ENCODE peak calls at places on chromosomes 3 and 15, in eight cellular contexts. Y is left lung, N is HL-60, P is activated B cell treated with CpG ODN at 0.5 μM for 24 hours, O is astrocyte of the spinal cord, H is adrenal gland, E is IMR-90, C is heart right ventricle. U is an unnamed sample.

GRCh38 chr3:55615694-55616310 is 128.7 kb upstream of the WNT5A start:
- DNase-seq in H (no peak), N (no peak), O (no peak), Y (no peak), C (no peak), P (no peak), E (no peak), U (no peak)

GRCh38 chr3:108524547-108524946 is 14.2 kb upstream of the MYH15 start:
- DNase-seq in E (peak; percentile 10), Y (no peak), N (peak; percentile 1), P (no peak), O (peak; percentile 37), H (no peak), C (no peak), U (no peak)

GRCh38 chr15:100703032-100703578 is 100.7 kb downstream of the ASB7 start:
- DNase-seq in N (peak; percentile 4), P (no peak), C (no peak), E (peak; percentile 93), H (no peak), Y (no peak), O (peak; percentile 91), U (no peak)

GRCh38 chr15:39583586-39584265 is 2.8 kb downstream of the THBS1 start:
- DNase-seq in C (no peak), P (no peak), O (peak; percentile 34), H (peak; percentile 34), N (no peak), Y (no peak), E (peak; percentile 73), U (no peak)

GRCh38 chr15:35013370-35013769 is 25.3 kb upstream of the ZNF770 start:
- DNase-seq in H (no peak), P (no peak), Y (no peak), N (no peak), C (no peak), O (no peak), E (peak; percentile 39), U (no peak)

GRCh38 chr15:31298707-31299172 is 27.9 kb upstream of the KLF13 start:
- DNase-seq in H (no peak), P (no peak), O (no peak), Y (peak; percentile 67), E (no peak), N (no peak), C (no peak), U (no peak)

GRCh38 chr15:72042054-72042453 is 75.9 kb downstream of the MYO9A start:
- DNase-seq in P (no peak), O (no peak), C (no peak), E (no peak), H (no peak), N (no peak), Y (no peak), U (no peak)

GRCh38 chr3:27990837-27991236 is 250.6 kb upstream of the CMC1 start:
- DNase-seq in Y (no peak), P (no peak), N (no peak), E (no peak), O (no peak), C (no peak), H (no peak), U (no peak)

GRCh38 chr15:20106026-20106425 is 435.6 kb downstream of the GOLGA6L6 start:
- DNase-seq in Y (peak; percentile 87), N (no peak), E (no peak), P (no peak), H (peak; percentile 24), O (no peak), C (peak; percentile 29), U (no peak)

GRCh38 chr3:14820156-14820555 is 1.4 kb downstream of the FGD5 start:
- DNase-seq in P (no peak), E (no peak), N (no peak), Y (no peak), O (no peak), C (no peak), H (no peak), U (no peak)

GRCh38 chr3:40096561-40097506 is 212.7 kb upstream of the EIF1B start:
- DNase-seq in P (no peak), C (no peak), E (no peak), H (no peak), O (peak; percentile 23), Y (no peak), N (no peak), U (no peak)

GRCh38 chr3:122926322-122926721 is 101.2 kb downstream of the SEMA5B start:
- DNase-seq in H (no peak), C (no peak), O (no peak), N (no peak), P (no peak), Y (no peak), E (no peak), U (no peak)

GRCh38 chr15:38508647-38509046 is 54.7 kb downstream of the FAM98B start:
- DNase-seq in Y (no peak), N (no peak), E (no peak), C (no peak), O (no peak), H (no peak), P (no peak), U (no peak)

GRCh38 chr3:16391936-16392536 is 121.5 kb downstream of the RFTN1 start:
- DNase-seq in E (no peak), Y (no peak), O (no peak), C (no peak), P (no peak), N (no peak), H (no peak), U (no peak)

GRCh38 chr15:45795487-45796069 is 160.7 kb downstream of the SQOR start:
- DNase-seq in E (peak; percentile 24), Y (no peak), N (peak; percentile 20), H (no peak), O (peak; percentile 10), P (no peak), C (no peak), U (no peak)

GRCh38 chr15:34223904-34224596 is 766 bp upstream of the EMC4 start:
- DNase-seq in H (no peak), N (peak; percentile 21), Y (no peak), P (no peak), C (no peak), E (peak; percentile 13), O (no peak), U (no peak)

GRCh38 chr15:71680079-71680461 is 130.3 kb upstream of the NR2E3 start:
- DNase-seq in Y (no peak), O (no peak), H (no peak), C (no peak), E (no peak), N (no peak), P (no peak), U (no peak)

GRCh38 chr3:113557374-113557773 is 25.0 kb downstream of the SIDT1 start:
- DNase-seq in H (no peak), Y (no peak), E (peak; percentile 21), C (no peak), N (no peak), O (peak; percentile 23), P (no peak), U (no peak)

DNA sequence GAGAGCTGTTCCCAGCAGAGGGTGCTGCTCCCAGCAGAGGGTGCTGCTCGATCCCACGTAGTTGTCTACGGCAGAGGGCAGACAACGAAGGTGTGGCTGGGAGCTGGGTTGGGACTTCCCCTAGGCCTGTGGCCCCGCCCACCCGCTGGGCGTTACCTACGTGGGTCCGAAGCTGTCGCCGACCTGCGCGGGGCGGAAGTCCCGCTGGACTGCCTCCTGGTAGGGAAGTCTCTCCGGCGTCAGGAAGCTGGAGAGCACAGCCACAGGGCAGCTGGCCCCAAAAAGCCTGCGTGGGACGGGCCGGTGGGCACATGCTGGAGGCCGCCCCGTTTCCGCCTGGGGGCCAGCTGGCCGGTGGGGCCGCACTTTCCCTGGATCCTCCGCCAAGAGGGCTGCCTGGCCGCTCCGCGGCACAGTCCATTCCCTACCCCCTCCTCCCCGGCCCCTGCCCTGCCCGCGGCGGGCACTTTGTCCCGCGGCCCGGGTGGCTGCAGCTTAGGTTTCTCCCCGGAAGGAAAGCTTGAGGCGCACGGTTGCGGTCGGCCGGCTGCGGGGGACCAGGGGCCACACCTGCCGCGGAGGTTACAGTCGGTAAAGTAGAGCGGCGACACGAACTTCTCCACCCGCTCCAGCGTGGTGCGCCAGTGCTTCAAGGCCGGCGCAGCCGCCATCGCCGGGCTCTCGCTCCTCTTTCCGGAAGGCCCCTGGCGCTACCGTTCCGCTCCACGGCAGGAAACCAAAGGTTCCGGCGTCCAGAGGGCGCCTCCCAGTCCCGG is at the start of gene MAN2C1:
- DNase-seq in H (peak; percentile 97), P (peak; percentile 92), Y (peak; percentile 99), E (peak; percentile 94), N (peak; percentile 98), O (peak; percentile 96), C (peak; percentile 94), U (peak; percentile 85)
- TF ChIP-seq CTCF in H (peak; percentile 74), P (no peak), Y (peak; percentile 52), E (peak; percentile 78), N (peak; percentile 71), O (peak; percentile 91), C (peak; percentile 93), U (peak; percentile 14)

GRCh38 chr3:49563040-49563578 is 8.8 kb downstream of the BSN start:
- DNase-seq in E (no peak), N (no peak), C (no peak), O (no peak), P (no peak), H (no peak), Y (peak; percentile 62), U (no peak)
- TF ChIP-seq CTCF in E (no peak), N (no peak), C (no peak), O (no peak), P (no peak), H (no peak), Y (no peak), U (no peak)

DNA sequence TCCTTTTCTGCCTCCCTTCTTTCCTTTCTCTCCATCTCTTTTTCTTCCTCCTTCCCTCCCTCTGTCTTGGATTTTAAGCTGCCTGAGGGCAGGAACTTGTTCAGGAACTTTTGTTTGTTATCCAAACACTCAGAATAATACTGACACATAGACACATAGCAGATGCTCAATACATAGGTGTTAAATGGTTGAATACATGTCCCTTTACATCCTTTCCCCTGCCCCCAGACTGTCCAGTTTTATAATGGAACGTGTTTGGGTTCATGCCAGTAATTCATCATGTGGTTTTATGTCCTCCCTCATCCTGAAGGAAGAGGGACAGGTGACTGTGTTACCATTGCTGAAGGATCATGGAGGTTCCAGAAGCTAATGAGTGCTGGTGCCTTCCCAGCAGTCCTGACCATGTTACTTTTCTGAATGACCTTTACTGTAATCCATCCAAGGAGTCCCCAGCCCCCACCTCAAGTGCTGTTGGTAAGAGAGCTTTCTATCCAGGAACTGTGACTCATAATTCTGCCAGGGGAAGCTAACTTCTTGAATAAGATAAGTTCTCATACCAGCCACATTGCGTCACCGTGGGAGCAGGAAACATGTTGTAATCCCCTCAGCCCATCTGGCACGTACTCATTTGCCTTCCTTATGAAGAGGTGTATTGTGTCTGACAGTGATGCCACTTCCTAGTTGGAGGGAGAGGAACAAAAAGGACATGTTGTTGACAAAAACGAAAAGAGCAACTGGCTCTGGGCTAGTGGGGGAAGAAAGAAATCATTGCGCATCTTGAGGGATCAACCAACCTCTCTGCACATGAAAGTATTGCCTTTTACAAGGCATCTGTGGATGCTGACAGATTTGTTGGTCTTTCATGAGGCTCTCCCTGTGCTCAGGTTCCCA is 52.4 kb downstream of the IL1RAP start:
- DNase-seq in O (peak; percentile 99), N (peak; percentile 99), Y (peak; percentile 76), E (peak; percentile 100), C (peak; percentile 57), P (no peak), H (peak; percentile 93), U (no peak)
- TF ChIP-seq CTCF in O (no peak), N (no peak), Y (no peak), E (no peak), C (no peak), P (no peak), H (no peak), U (no peak)

DNA sequence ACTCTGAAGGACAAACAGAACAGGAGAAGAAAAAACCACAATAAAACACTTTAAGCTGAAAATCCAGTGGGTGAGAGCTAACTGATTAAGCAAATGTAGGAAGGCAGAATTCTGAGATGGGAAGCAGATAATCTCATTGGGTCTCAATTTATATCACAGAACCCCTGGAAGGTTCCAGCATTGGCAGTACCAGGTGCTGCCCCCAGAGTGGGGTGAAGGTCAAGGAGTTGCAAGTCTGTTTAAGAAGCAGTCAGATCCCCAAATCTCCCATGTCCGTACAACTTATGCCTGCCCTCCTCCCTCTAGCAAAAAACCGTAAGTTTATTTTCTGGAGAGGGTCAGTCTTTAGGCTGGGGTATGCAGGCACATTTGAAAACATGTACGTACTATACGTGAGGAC is 45.1 kb downstream of the PXK start:
- DNase-seq in O (no peak), N (no peak), Y (no peak), C (no peak), H (no peak), E (no peak), P (no peak), U (no peak)
- TF ChIP-seq CTCF in O (no peak), N (no peak), Y (no peak), C (no peak), H (no peak), E (no peak), P (no peak), U (no peak)

U was measured in natural killer cell.